ENCODE peak calls at places on chromosomes 7 and 10, in seven cellular contexts. K is NAMALWA; B is choroid plexus epithelial cell; W is NCI-H446; N is NCI-H1417; L is activated CD4-positive, alpha-beta T cell treated with anti-CD3 and anti-CD28 coated beads, Interleukin-2, amount 50 U/mL, for 1 hour; D is caudate nucleus. H is an unnamed sample.

GRCh38 chr7:71723859-71724258 is 591.9 kb downstream of the GALNT17 start:
- DNase-seq in K (no peak), B (no peak), W (no peak), N (no peak), L (no peak), D (no peak), H (no peak)

GRCh38 chr10:29471483-29471859 is 163.3 kb downstream of the SVIL start:
- DNase-seq in K (no peak), B (peak), W (no peak), N (no peak), L (no peak), D (no peak), H (no peak)

GRCh38 chr10:66928000-66928770 is 2.3 kb downstream of the LRRTM3 start:
- DNase-seq in K (no peak), B (peak), W (no peak), N (no peak), L (no peak), D (peak), H (no peak)

GRCh38 chr7:28448708-28449107 is 36.4 kb downstream of the CREB5 start:
- DNase-seq in K (no peak), B (no peak), W (no peak), N (no peak), L (no peak), D (no peak), H (no peak)

GRCh38 chr10:30775779-30776591 is 146.4 kb upstream of the LYZL2 start:
- DNase-seq in K (no peak), B (peak), W (no peak), N (no peak), L (no peak), D (no peak), H (no peak)

GRCh38 chr7:131581241-131582157 is 25.1 kb upstream of the PODXL start:
- DNase-seq in K (no peak), B (no peak), W (no peak), N (no peak), L (no peak), D (no peak), H (no peak)

GRCh38 chr10:30752481-30752881 is 122.9 kb upstream of the LYZL2 start:
- DNase-seq in K (no peak), B (no peak), W (no peak), N (no peak), L (no peak), D (no peak), H (no peak)

GRCh38 chr10:79025113-79025832 is 43.5 kb upstream of the ZMIZ1 start:
- DNase-seq in K (no peak), B (no peak), W (peak), N (no peak), L (peak), D (no peak), H (no peak)

GRCh38 chr10:100101526-100102076 is 19.9 kb upstream of the CPN1 start:
- DNase-seq in K (no peak), B (peak), W (no peak), N (no peak), L (no peak), D (no peak), H (no peak)

GRCh38 chr7:158351051-158351450 is 236.6 kb downstream of the PTPRN2 start:
- DNase-seq in K (no peak), B (no peak), W (no peak), N (no peak), L (no peak), D (no peak), H (no peak)

GRCh38 chr7:128938524-128939074 is 872 bp downstream of the IRF5 start:
- DNase-seq in K (no peak), B (no peak), W (no peak), N (no peak), L (no peak), D (no peak), H (no peak)

GRCh38 chr7:74380720-74381119 is 73.0 kb upstream of the GTF2IRD1 start:
- DNase-seq in K (no peak), B (no peak), W (peak), N (no peak), L (no peak), D (no peak), H (no peak)

GRCh38 chr7:104366390-104366789 is 38.0 kb downstream of the LHFPL3 start:
- DNase-seq in K (no peak), B (no peak), W (no peak), N (peak), L (no peak), D (no peak), H (no peak)

GRCh38 chr10:111546216-111546615 is 469.4 kb downstream of the ADRA2A start:
- DNase-seq in K (no peak), B (no peak), W (peak), N (no peak), L (no peak), D (no peak), H (no peak)

GRCh38 chr7:27151945-27152815 is at the start of gene HOXA3:
- DNase-seq in K (no peak), B (no peak), W (no peak), N (no peak), L (no peak), D (no peak), H (no peak)

GRCh38 chr7:69656890-69657289 is 58.6 kb downstream of the AUTS2 start:
- DNase-seq in K (peak), B (peak), W (no peak), N (no peak), L (no peak), D (no peak), H (no peak)

GRCh38 chr7:1620835-1621234 is 49.2 kb upstream of the ELFN1 start:
- DNase-seq in K (no peak), B (no peak), W (no peak), N (no peak), L (no peak), D (no peak), H (no peak)

GRCh38 chr10:25082276-25083204 is 66.1 kb downstream of the THNSL1 start:
- DNase-seq in K (no peak), B (peak), W (no peak), N (peak), L (no peak), D (no peak), H (no peak)

GRCh38 chr10:116891208-116891607 is 41.9 kb downstream of the ENO4 start:
- DNase-seq in K (no peak), B (peak), W (peak), N (peak), L (no peak), D (no peak), H (no peak)

GRCh38 chr7:50641442-50642405 is 76.5 kb upstream of the DDC start:
- DNase-seq in K (no peak), B (no peak), W (no peak), N (no peak), L (no peak), D (peak), H (no peak)

GRCh38 chr10:129758591-129759021 is 205.5 kb downstream of the EBF3 start:
- DNase-seq in K (no peak), B (no peak), W (no peak), N (no peak), L (no peak), D (no peak), H (no peak)

GRCh38 chr10:116272497-116273221 is at the start of gene GFRA1:
- DNase-seq in K (no peak), B (no peak), W (no peak), N (peak), L (no peak), D (no peak), H (no peak)

GRCh38 chr10:88933584-88933983 is 19.0 kb downstream of the ACTA2 start:
- DNase-seq in K (no peak), B (no peak), W (no peak), N (no peak), L (no peak), D (no peak), H (no peak)